ENCODE peak calls at places on chromosome 21, in four cellular contexts. M is ELF-1, C is dermis blood vessel endothelial cell, E is Daoy. X is an unnamed sample.

GRCh38 chr21:21682172-21682571 is 684.0 kb downstream of the NCAM2 start:
- DNase-seq in M (no peak), C (no peak), E (no peak), X (peak)

GRCh38 chr21:41137401-41137800 is 30.6 kb upstream of the BACE2 start:
- DNase-seq in C (no peak), E (no peak), M (no peak), X (no peak)

GRCh38 chr21:15754640-15755039 is 24.9 kb downstream of the USP25 start:
- DNase-seq in M (no peak), C (no peak), E (no peak), X (peak)

GRCh38 chr21:45511007-45511406 is 31.2 kb downstream of the SLC19A1 start:
- DNase-seq in C (no peak), E (no peak), M (no peak), X (no peak)

GRCh38 chr21:44089001-44089911 is 17.9 kb upstream of the PWP2 start:
- DNase-seq in E (no peak), M (no peak), C (no peak), X (no peak)

GRCh38 chr21:42988234-42988965 is 14.0 kb downstream of the PKNOX1 start:
- DNase-seq in E (no peak), C (no peak), M (no peak), X (no peak)

GRCh38 chr21:41850085-41850484 is 29.1 kb downstream of the PRDM15 start:
- DNase-seq in M (no peak), E (no peak), C (no peak), X (no peak)

GRCh38 chr21:17492415-17493168 is 20.3 kb upstream of the CXADR start:
- DNase-seq in C (no peak), M (no peak), E (peak), X (no peak)

GRCh38 chr21:15140321-15141019 is 75.7 kb upstream of the NRIP1 start:
- DNase-seq in M (no peak), E (no peak), C (no peak), X (no peak)